ENCODE peak calls at places on chromosomes 7 and 10, in ten cellular contexts. One of them, this sample, is unnamed.

GRCh38 chr7:108875139-108875538 is 305.5 kb downstream of the DNAJB9 start:
- DNase-seq in astrocyte: no peak
- DNase-seq in DND-41: peak; percentile 19
- DNase-seq in heart right ventricle: no peak
- DNase-seq in BJ: no peak
- DNase-seq in mucosa of descending colon: no peak
- DNase-seq in GM06990: no peak
- DNase-seq in upper lobe of right lung: no peak
- DNase-seq in tibial artery: no peak
- DNase-seq in psoas muscle: no peak
- DNase-seq in this sample: peak; percentile 14

GRCh38 chr7:102967798-102968197 is 55.0 kb downstream of the LRRC17 start:
- DNase-seq in BJ: no peak
- DNase-seq in heart right ventricle: no peak
- DNase-seq in tibial artery: no peak
- DNase-seq in psoas muscle: no peak
- DNase-seq in GM06990: no peak
- DNase-seq in mucosa of descending colon: no peak
- DNase-seq in DND-41: no peak
- DNase-seq in upper lobe of right lung: no peak
- DNase-seq in astrocyte: peak; percentile 87
- DNase-seq in this sample: no peak

GRCh38 chr7:113159746-113160339 is 41.5 kb upstream of the SMIM30 start:
- DNase-seq in DND-41: peak; percentile 21
- DNase-seq in BJ: no peak
- DNase-seq in mucosa of descending colon: no peak
- DNase-seq in heart right ventricle: no peak
- DNase-seq in GM06990: no peak
- DNase-seq in astrocyte: no peak
- DNase-seq in upper lobe of right lung: no peak
- DNase-seq in tibial artery: no peak
- DNase-seq in psoas muscle: no peak
- DNase-seq in this sample: peak; percentile 4

GRCh38 chr10:70890917-70891431 is 2.6 kb upstream of the PCBD1 start:
- DNase-seq in psoas muscle: peak; percentile 82
- DNase-seq in upper lobe of right lung: no peak
- DNase-seq in DND-41: no peak
- DNase-seq in heart right ventricle: peak; percentile 80
- DNase-seq in astrocyte: no peak
- DNase-seq in tibial artery: no peak
- DNase-seq in GM06990: no peak
- DNase-seq in BJ: no peak
- DNase-seq in mucosa of descending colon: no peak
- DNase-seq in this sample: no peak

GRCh38 chr7:22194633-22195273 is 162.2 kb downstream of the RAPGEF5 start:
- DNase-seq in upper lobe of right lung: no peak
- DNase-seq in mucosa of descending colon: no peak
- DNase-seq in GM06990: no peak
- DNase-seq in BJ: no peak
- DNase-seq in heart right ventricle: no peak
- DNase-seq in DND-41: no peak
- DNase-seq in astrocyte: no peak
- DNase-seq in tibial artery: no peak
- DNase-seq in psoas muscle: no peak
- DNase-seq in this sample: no peak

GRCh38 chr7:27579565-27579964 is 83.1 kb downstream of the HIBADH start:
- DNase-seq in tibial artery: no peak
- DNase-seq in astrocyte: peak; percentile 4
- DNase-seq in GM06990: no peak
- DNase-seq in DND-41: no peak
- DNase-seq in psoas muscle: no peak
- DNase-seq in mucosa of descending colon: no peak
- DNase-seq in BJ: no peak
- DNase-seq in upper lobe of right lung: no peak
- DNase-seq in heart right ventricle: no peak
- DNase-seq in this sample: no peak

GRCh38 chr7:27933691-27934565 is 194.0 kb downstream of the TAX1BP1 start:
- DNase-seq in psoas muscle: no peak
- DNase-seq in mucosa of descending colon: no peak
- DNase-seq in DND-41: no peak
- DNase-seq in astrocyte: peak; percentile 36
- DNase-seq in upper lobe of right lung: no peak
- DNase-seq in tibial artery: no peak
- DNase-seq in heart right ventricle: no peak
- DNase-seq in BJ: peak; percentile 60
- DNase-seq in GM06990: no peak
- DNase-seq in this sample: peak; percentile 48

GRCh38 chr7:149448961-149449360 is 11.9 kb downstream of the ZNF777 start:
- DNase-seq in GM06990: no peak
- DNase-seq in BJ: no peak
- DNase-seq in upper lobe of right lung: no peak
- DNase-seq in heart right ventricle: no peak
- DNase-seq in astrocyte: no peak
- DNase-seq in tibial artery: no peak
- DNase-seq in mucosa of descending colon: no peak
- DNase-seq in DND-41: no peak
- DNase-seq in psoas muscle: no peak
- DNase-seq in this sample: no peak

GRCh38 chr10:131211965-131212619 is 99.4 kb downstream of the TCERG1L start:
- DNase-seq in heart right ventricle: no peak
- DNase-seq in mucosa of descending colon: no peak
- DNase-seq in astrocyte: no peak
- DNase-seq in DND-41: no peak
- DNase-seq in upper lobe of right lung: no peak
- DNase-seq in BJ: no peak
- DNase-seq in tibial artery: no peak
- DNase-seq in GM06990: no peak
- DNase-seq in psoas muscle: peak; percentile 6
- DNase-seq in this sample: no peak

GRCh38 chr7:155203059-155203881 is 94.4 kb upstream of the INSIG1 start:
- DNase-seq in astrocyte: no peak
- DNase-seq in upper lobe of right lung: no peak
- DNase-seq in BJ: no peak
- DNase-seq in GM06990: no peak
- DNase-seq in DND-41: peak; percentile 48
- DNase-seq in heart right ventricle: no peak
- DNase-seq in tibial artery: no peak
- DNase-seq in psoas muscle: no peak
- DNase-seq in mucosa of descending colon: no peak
- DNase-seq in this sample: no peak

GRCh38 chr7:46565712-46566111 is 644.6 kb upstream of the IGFBP3 start:
- DNase-seq in heart right ventricle: no peak
- DNase-seq in upper lobe of right lung: no peak
- DNase-seq in BJ: no peak
- DNase-seq in GM06990: no peak
- DNase-seq in psoas muscle: no peak
- DNase-seq in mucosa of descending colon: no peak
- DNase-seq in tibial artery: no peak
- DNase-seq in astrocyte: no peak
- DNase-seq in DND-41: no peak
- DNase-seq in this sample: no peak
- H3K4me3 ChIP-seq in heart right ventricle: no peak overlapping the region
- H3K4me3 ChIP-seq in upper lobe of right lung: no peak overlapping the region
- H3K4me3 ChIP-seq in BJ: no peak overlapping the region
- H3K4me3 ChIP-seq in GM06990: no peak overlapping the region
- H3K4me3 ChIP-seq in psoas muscle: no peak overlapping the region
- H3K4me3 ChIP-seq in mucosa of descending colon: no peak overlapping the region
- H3K4me3 ChIP-seq in tibial artery: no peak overlapping the region
- H3K4me3 ChIP-seq in astrocyte: no peak overlapping the region
- H3K4me3 ChIP-seq in DND-41: no peak overlapping the region
- H3K4me3 ChIP-seq in this sample: no peak overlapping the region

GRCh38 chr10:33009244-33010131 is 51.5 kb upstream of the ITGB1 start:
- DNase-seq in BJ: no peak
- DNase-seq in mucosa of descending colon: no peak
- DNase-seq in tibial artery: no peak
- DNase-seq in psoas muscle: no peak
- DNase-seq in GM06990: no peak
- DNase-seq in upper lobe of right lung: no peak
- DNase-seq in astrocyte: no peak
- DNase-seq in heart right ventricle: no peak
- DNase-seq in DND-41: no peak
- DNase-seq in this sample: no peak

GRCh38 chr10:33006342-33006887 is 48.4 kb upstream of the ITGB1 start:
- DNase-seq in psoas muscle: no peak
- DNase-seq in mucosa of descending colon: no peak
- DNase-seq in heart right ventricle: no peak
- DNase-seq in astrocyte: no peak
- DNase-seq in upper lobe of right lung: no peak
- DNase-seq in tibial artery: peak; percentile 71
- DNase-seq in DND-41: no peak
- DNase-seq in BJ: no peak
- DNase-seq in GM06990: no peak
- DNase-seq in this sample: no peak

GRCh38 chr10:33008499-33009243 is 50.6 kb upstream of the ITGB1 start:
- DNase-seq in upper lobe of right lung: no peak
- DNase-seq in DND-41: peak; percentile 65
- DNase-seq in tibial artery: no peak
- DNase-seq in GM06990: no peak
- DNase-seq in BJ: no peak
- DNase-seq in astrocyte: peak; percentile 78
- DNase-seq in heart right ventricle: peak; percentile 69
- DNase-seq in mucosa of descending colon: no peak
- DNase-seq in psoas muscle: no peak
- DNase-seq in this sample: peak; percentile 91

GRCh38 chr10:33005322-33006282 is 47.6 kb upstream of the ITGB1 start:
- DNase-seq in heart right ventricle: peak; percentile 65
- DNase-seq in DND-41: no peak
- DNase-seq in mucosa of descending colon: peak; percentile 80
- DNase-seq in tibial artery: peak; percentile 92
- DNase-seq in GM06990: no peak
- DNase-seq in BJ: peak; percentile 86
- DNase-seq in upper lobe of right lung: peak; percentile 92
- DNase-seq in psoas muscle: peak; percentile 86
- DNase-seq in astrocyte: peak; percentile 96
- DNase-seq in this sample: peak; percentile 97

GRCh38 chr10:33010132-33011037 is 52.4 kb upstream of the ITGB1 start:
- DNase-seq in BJ: peak; percentile 93
- DNase-seq in upper lobe of right lung: no peak
- DNase-seq in mucosa of descending colon: no peak
- DNase-seq in heart right ventricle: no peak
- DNase-seq in DND-41: peak; percentile 30
- DNase-seq in GM06990: no peak
- DNase-seq in astrocyte: peak; percentile 95
- DNase-seq in tibial artery: no peak
- DNase-seq in psoas muscle: no peak
- DNase-seq in this sample: peak; percentile 95
- TF ChIP-seq CTCF in BJ: peak; percentile 68
- TF ChIP-seq CTCF in upper lobe of right lung: peak; percentile 44
- TF ChIP-seq CTCF in mucosa of descending colon: no peak
- TF ChIP-seq CTCF in heart right ventricle: no peak
- TF ChIP-seq CTCF in DND-41: no peak
- TF ChIP-seq CTCF in GM06990: no peak
- TF ChIP-seq CTCF in astrocyte: peak; percentile 55
- TF ChIP-seq CTCF in tibial artery: peak; percentile 22
- TF ChIP-seq CTCF in psoas muscle: peak; percentile 18
- TF ChIP-seq CTCF in this sample: peak; percentile 60

GRCh38 chr10:98308602-98309365 is 40.8 kb upstream of the LOXL4 start:
- DNase-seq in upper lobe of right lung: no peak
- DNase-seq in BJ: no peak
- DNase-seq in psoas muscle: no peak
- DNase-seq in heart right ventricle: no peak
- DNase-seq in astrocyte: no peak
- DNase-seq in DND-41: no peak
- DNase-seq in mucosa of descending colon: no peak
- DNase-seq in tibial artery: no peak
- DNase-seq in GM06990: no peak
- DNase-seq in this sample: no peak
- H3K4me3 ChIP-seq in upper lobe of right lung: no peak overlapping the region
- H3K4me3 ChIP-seq in BJ: no peak overlapping the region
- H3K4me3 ChIP-seq in psoas muscle: no peak overlapping the region
- H3K4me3 ChIP-seq in heart right ventricle: peak overlapping the region; percentile 8
- H3K4me3 ChIP-seq in astrocyte: peak overlapping the region; percentile 40
- H3K4me3 ChIP-seq in DND-41: no peak overlapping the region
- H3K4me3 ChIP-seq in mucosa of descending colon: no peak overlapping the region
- H3K4me3 ChIP-seq in tibial artery: no peak overlapping the region
- H3K4me3 ChIP-seq in GM06990: no peak overlapping the region
- H3K4me3 ChIP-seq in this sample: no peak overlapping the region

DNA sequence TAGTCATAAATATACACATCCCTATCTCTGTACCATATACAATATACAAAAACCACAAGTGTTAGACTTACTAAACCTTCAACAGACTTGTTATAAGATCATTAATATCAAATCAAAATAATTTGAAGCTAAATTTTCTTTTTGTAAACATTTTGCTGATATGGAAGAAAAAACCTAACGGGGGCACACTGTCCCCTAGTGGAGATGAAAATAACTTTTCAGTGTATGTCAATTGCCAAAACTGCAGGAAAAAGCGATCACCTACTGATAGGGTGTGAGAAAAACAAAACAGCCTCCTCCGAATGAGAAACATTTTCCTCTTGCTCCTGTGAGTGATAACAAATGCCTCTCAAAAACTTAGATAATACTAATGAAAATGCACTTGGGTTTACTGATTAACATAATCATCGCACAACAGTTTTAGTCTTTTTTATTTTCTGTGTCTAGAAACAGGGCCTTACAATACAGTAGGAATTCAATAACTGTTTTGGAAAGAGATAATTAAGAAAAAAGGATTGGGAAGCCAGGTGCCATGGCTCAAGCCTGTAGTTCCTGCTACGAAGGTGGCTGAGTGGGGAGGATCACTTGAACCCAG is 322.7 kb downstream of the CRPPA start:
- DNase-seq in astrocyte: no peak
- DNase-seq in BJ: no peak
- DNase-seq in tibial artery: no peak
- DNase-seq in heart right ventricle: peak; percentile 24
- DNase-seq in psoas muscle: no peak
- DNase-seq in upper lobe of right lung: no peak
- DNase-seq in DND-41: no peak
- DNase-seq in mucosa of descending colon: no peak
- DNase-seq in GM06990: no peak
- DNase-seq in this sample: no peak
- TF ChIP-seq CTCF in astrocyte: peak; percentile 76
- TF ChIP-seq CTCF in BJ: peak; percentile 72
- TF ChIP-seq CTCF in tibial artery: peak; percentile 53
- TF ChIP-seq CTCF in heart right ventricle: peak; percentile 75
- TF ChIP-seq CTCF in psoas muscle: peak; percentile 59
- TF ChIP-seq CTCF in upper lobe of right lung: peak; percentile 75
- TF ChIP-seq CTCF in DND-41: peak; percentile 45
- TF ChIP-seq CTCF in mucosa of descending colon: no peak
- TF ChIP-seq CTCF in GM06990: peak; percentile 63
- TF ChIP-seq CTCF in this sample: peak; percentile 78